ENCODE peak calls at places on chromosomes 4 and X, in six cellular contexts. L is GM13977, N is Calu3, W is epithelial cell of esophagus, F is GM12865, X is GM10248. S is an unnamed sample.

GRCh38 chr4:94171616-94172015 is 36.0 kb upstream of the SMARCAD1 start:
- DNase-seq in L (no peak), N (no peak), W (no peak), F (no peak), X (no peak), S (no peak)

GRCh38 chrX:7985568-7985967 is 58.4 kb upstream of the PNPLA4 start:
- DNase-seq in L (no peak), N (no peak), W (peak), F (no peak), X (no peak), S (no peak)

GRCh38 chr4:139593091-139593564 is 37.1 kb upstream of the SETD7 start:
- DNase-seq in L (no peak), N (no peak), W (peak), F (no peak), X (no peak), S (no peak)

GRCh38 chrX:42396136-42396535 is 381.8 kb downstream of the PPP1R2C start:
- DNase-seq in L (no peak), N (no peak), W (no peak), F (no peak), X (no peak), S (no peak)

GRCh38 chrX:153245288-153245731 is 66.2 kb downstream of the MAGEA1 start:
- DNase-seq in L (no peak), N (no peak), W (peak), F (no peak), X (no peak), S (no peak)

GRCh38 chr4:53510316-53510715 is 81.0 kb downstream of the LNX1 start:
- DNase-seq in L (no peak), N (no peak), W (no peak), F (no peak), X (no peak), S (no peak)

GRCh38 chr4:128393111-128393704 is 105.6 kb upstream of the PGRMC2 start:
- DNase-seq in L (peak), N (no peak), W (no peak), F (peak), X (no peak), S (no peak)

GRCh38 chrX:46957299-46957698 is 45.1 kb downstream of the JADE3 start:
- DNase-seq in L (no peak), N (peak), W (no peak), F (no peak), X (no peak), S (no peak)

GRCh38 chr4:2092653-2093000 is 33.5 kb downstream of the NAT8L start:
- DNase-seq in L (no peak), N (no peak), W (no peak), F (no peak), X (no peak), S (no peak)

GRCh38 chr4:23060776-23061175 is 368.0 kb downstream of the GBA3 start:
- DNase-seq in L (no peak), N (no peak), W (no peak), F (no peak), X (no peak), S (no peak)

GRCh38 chr4:80875642-80876041 is 154.9 kb upstream of the BMP3 start:
- DNase-seq in L (peak), N (no peak), W (no peak), F (peak), X (peak), S (no peak)

GRCh38 chr4:182124359-182124758 is 118.8 kb upstream of the TENM3 start:
- DNase-seq in L (no peak), N (no peak), W (peak), F (no peak), X (no peak), S (no peak)

DNA sequence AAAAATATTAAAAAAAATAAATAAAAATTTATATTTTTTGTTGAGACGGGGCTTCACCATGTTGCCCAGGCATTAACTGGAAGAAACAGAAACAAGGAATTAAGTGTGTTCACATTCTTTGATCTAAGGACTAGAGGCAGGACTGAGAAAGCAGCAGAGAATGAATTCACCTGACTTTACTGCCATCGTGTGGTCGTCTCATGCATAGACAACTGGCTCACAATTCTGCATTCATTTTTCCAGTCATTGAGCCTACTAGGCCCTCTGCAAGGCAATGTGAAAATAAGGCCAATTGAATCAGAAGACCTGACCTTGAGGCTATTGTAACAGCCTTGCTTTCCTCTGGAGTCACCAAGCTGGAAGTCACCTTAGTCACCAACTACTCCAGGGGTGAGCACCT is 37.4 kb downstream of the LHFPL1 start:
- DNase-seq in L (peak), N (peak), W (peak), F (peak), X (peak), S (no peak)
- TF ChIP-seq CTCF in L (peak), N (peak), W (peak), F (peak), X (peak), S (peak)

GRCh38 chr4:154683956-154684681 is 59.7 kb upstream of the LRAT start:
- DNase-seq in L (no peak), N (no peak), W (no peak), F (no peak), X (no peak), S (no peak)

GRCh38 chr4:154691229-154691628 is 52.6 kb upstream of the LRAT start:
- DNase-seq in L (no peak), N (no peak), W (no peak), F (no peak), X (no peak), S (no peak)

GRCh38 chr4:154692311-154692818 is 51.4 kb upstream of the LRAT start:
- DNase-seq in L (no peak), N (no peak), W (no peak), F (no peak), X (no peak), S (no peak)

GRCh38 chr4:154687840-154688239 is 56.0 kb upstream of the LRAT start:
- DNase-seq in L (no peak), N (no peak), W (no peak), F (no peak), X (no peak), S (no peak)

GRCh38 chr4:154686838-154687237 is 57.0 kb upstream of the LRAT start:
- DNase-seq in L (no peak), N (no peak), W (peak), F (no peak), X (no peak), S (no peak)
- TF ChIP-seq CTCF in L (no peak), N (no peak), W (peak), F (no peak), X (no peak), S (no peak)

GRCh38 chr4:115537387-115537786 is 424.0 kb upstream of the NDST4 start:
- DNase-seq in L (no peak), N (no peak), W (peak), F (peak), X (no peak), S (no peak)
- TF ChIP-seq CTCF in L (no peak), N (no peak), W (peak), F (peak), X (peak), S (no peak)

GRCh38 chr4:18021470-18021719 is 160 bp downstream of the LCORL start:
- DNase-seq in L (no peak), N (no peak), W (no peak), F (no peak), X (no peak), S (no peak)

GRCh38 chr4:18020671-18021469 is 685 bp downstream of the LCORL start:
- DNase-seq in L (peak), N (peak), W (peak), F (peak), X (peak), S (peak)

GRCh38 chr4:18022572-18023039 is 1.1 kb upstream of the LCORL start:
- DNase-seq in L (no peak), N (no peak), W (peak), F (no peak), X (no peak), S (no peak)

GRCh38 chr4:18020145-18020670 is 1.3 kb downstream of the LCORL start:
- DNase-seq in L (peak), N (peak), W (peak), F (peak), X (peak), S (no peak)

GRCh38 chr4:18021720-18022571 is at the start of gene LCORL:
- DNase-seq in L (peak), N (peak), W (peak), F (peak), X (peak), S (peak)
- TF ChIP-seq CTCF in L (peak), N (no peak), W (no peak), F (peak), X (peak), S (no peak)

DNA sequence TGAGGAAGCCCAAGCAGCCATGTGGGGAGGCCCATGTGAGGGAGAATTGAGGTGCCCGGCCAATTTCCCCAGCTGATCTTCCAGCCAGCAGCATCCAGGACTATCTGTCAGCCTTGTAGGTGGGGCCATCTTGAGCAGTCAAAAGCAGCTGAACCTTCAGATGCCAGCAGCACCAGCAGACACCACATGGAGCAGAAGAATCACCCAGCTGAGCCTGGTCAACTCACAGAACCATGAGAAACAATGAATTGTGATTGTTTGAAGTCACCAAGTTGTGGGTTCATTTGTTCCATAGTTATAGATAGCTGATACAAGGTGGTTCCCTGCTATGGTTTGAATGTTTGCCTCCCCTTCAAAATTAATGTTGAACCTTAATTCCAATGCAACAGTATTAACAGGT is 85.1 kb upstream of the ATP6AP2 start:
- DNase-seq in L (no peak), N (no peak), W (no peak), F (no peak), X (no peak), S (no peak)
- TF ChIP-seq CTCF in L (no peak), N (no peak), W (no peak), F (no peak), X (no peak), S (no peak)

GRCh38 chrX:136572030-136572429 is 40.0 kb downstream of the VGLL1 start:
- DNase-seq in L (no peak), N (no peak), W (no peak), F (no peak), X (no peak), S (no peak)
- TF ChIP-seq CTCF in L (peak), N (peak), W (no peak), F (peak), X (peak), S (no peak)

GRCh38 chr4:170017252-170017651 is 8.9 kb downstream of the MFAP3L start:
- DNase-seq in L (no peak), N (no peak), W (no peak), F (no peak), X (no peak), S (no peak)

GRCh38 chr4:170011921-170012628 is 14.1 kb downstream of the MFAP3L start:
- DNase-seq in L (no peak), N (no peak), W (no peak), F (no peak), X (no peak), S (no peak)

GRCh38 chr4:170012629-170012958 is 13.6 kb downstream of the MFAP3L start:
- DNase-seq in L (no peak), N (no peak), W (no peak), F (no peak), X (no peak), S (no peak)

GRCh38 chr4:170015285-170015684 is 10.9 kb downstream of the MFAP3L start:
- DNase-seq in L (no peak), N (no peak), W (no peak), F (no peak), X (no peak), S (no peak)

DNA sequence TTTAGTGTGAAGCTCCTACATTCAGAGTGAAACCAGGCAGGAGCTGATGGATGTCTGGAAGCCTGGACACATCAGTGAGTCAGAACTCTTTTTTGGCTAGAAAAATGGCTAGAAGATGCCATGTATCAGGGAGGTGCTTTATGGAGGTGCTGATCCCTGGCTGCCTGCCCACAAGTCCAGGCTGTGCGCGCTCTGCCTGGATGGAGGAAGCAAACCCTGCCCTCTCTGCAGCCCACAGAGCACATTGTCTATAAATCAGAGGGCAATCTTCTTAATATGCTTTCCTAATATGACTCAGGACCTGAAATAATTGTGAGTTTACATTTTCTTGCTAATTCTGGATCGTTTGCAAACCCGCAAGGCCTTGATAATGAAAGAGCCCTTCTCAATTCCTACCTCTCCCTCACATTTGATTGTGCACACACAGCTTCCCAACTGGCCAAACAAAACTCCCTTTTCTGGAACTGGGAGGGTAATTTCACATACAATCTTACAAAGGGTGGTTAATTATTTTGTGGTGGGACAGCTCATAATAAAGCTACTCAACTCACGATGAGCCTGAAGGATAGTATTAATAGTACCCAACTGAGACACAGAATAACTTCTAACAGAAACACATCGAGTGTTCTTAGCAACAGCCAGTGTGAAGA is 11.7 kb downstream of the MFAP3L start:
- DNase-seq in L (no peak), N (no peak), W (no peak), F (no peak), X (no peak), S (no peak)
- TF ChIP-seq CTCF in L (no peak), N (no peak), W (no peak), F (no peak), X (no peak), S (no peak)

S was measured in natural killer cell.